ENCODE peak calls at places on chromosomes 5 and 9, in ten cellular contexts. O is body of pancreas; Y is activated T-helper 9 cell treated with anti-CD3 and anti-CD28 coated beads, Interleukin-2, amount 50 U/mL, for 16 hours; N is memory B cell; P is neural progenitor cell; H is foreskin fibroblast; D is activated B cell treated with CpG ODN at 0.5 μM for 24 hours; T is foreskin keratinocyte; G is AG09309; R is HT1080. J is an unnamed sample.

GRCh38 chr9:20524776-20525175 is 97.5 kb downstream of the MLLT3 start:
- DNase-seq in Y (no peak), T (no peak), H (no peak), G (no peak), O (no peak), R (no peak), N (no peak), P (peak; percentile 59), D (no peak), J (no peak)

GRCh38 chr5:141001854-141002666 is 35.8 kb downstream of the PCDHAC2 start:
- DNase-seq in O (peak; percentile 28), R (no peak), P (peak; percentile 84), Y (no peak), D (no peak), T (peak; percentile 26), G (no peak), N (no peak), H (no peak), J (no peak)

GRCh38 chr5:171579849-171580505 is 160.5 kb downstream of the FGF18 start:
- DNase-seq in P (no peak), G (no peak), Y (no peak), N (no peak), R (no peak), D (no peak), H (peak; percentile 37), O (no peak), T (no peak), J (no peak)

GRCh38 chr5:18394154-18394804 is 760.0 kb downstream of the TAF11L14 start:
- DNase-seq in H (no peak), T (peak; percentile 63), N (peak; percentile 41), R (peak; percentile 81), G (no peak), Y (peak; percentile 7), P (peak; percentile 81), O (peak; percentile 60), D (peak; percentile 38), J (peak; percentile 3)

GRCh38 chr9:130483281-130483949 is 38.7 kb downstream of the ASS1 start:
- DNase-seq in D (no peak), H (no peak), O (no peak), P (no peak), T (no peak), N (no peak), Y (no peak), G (no peak), R (no peak), J (no peak)

GRCh38 chr9:6631207-6631512 is 14.4 kb downstream of the GLDC start:
- DNase-seq in O (no peak), H (no peak), G (no peak), Y (no peak), N (no peak), D (no peak), P (no peak), T (no peak), R (no peak), J (no peak)

GRCh38 chr5:176787676-176788075 is 22.7 kb upstream of the UNC5A start:
- DNase-seq in G (no peak), N (no peak), R (no peak), H (no peak), T (no peak), P (peak; percentile 1), D (no peak), Y (no peak), O (no peak), J (no peak)

GRCh38 chr5:69364414-69364813 is 4.9 kb downstream of the AK6 start:
- DNase-seq in O (no peak), R (no peak), G (no peak), P (no peak), H (peak; percentile 12), Y (no peak), T (no peak), D (no peak), N (no peak), J (no peak)

GRCh38 chr5:79401216-79401615 is 112.7 kb downstream of the HOMER1 start:
- DNase-seq in O (no peak), G (no peak), R (no peak), T (no peak), P (no peak), N (no peak), D (no peak), Y (no peak), H (no peak), J (no peak)

GRCh38 chr5:159533197-159533596 is 202.9 kb upstream of the IL12B start:
- DNase-seq in P (no peak), T (peak; percentile 76), D (no peak), H (peak; percentile 70), R (no peak), Y (no peak), G (no peak), N (no peak), O (no peak), J (no peak)

GRCh38 chr5:84384604-84385575 is at the start of gene EDIL3:
- DNase-seq in Y (no peak), N (no peak), H (peak; percentile 44), T (peak; percentile 4), D (no peak), O (peak; percentile 28), P (peak; percentile 91), R (peak; percentile 21), G (no peak), J (peak; percentile 34)

GRCh38 chr5:54178991-54179390 is 131.4 kb downstream of the ARL15 start:
- DNase-seq in R (no peak), P (no peak), O (no peak), G (no peak), T (no peak), N (no peak), D (no peak), Y (no peak), H (no peak), J (no peak)